ENCODE peak calls at places on chromosomes 16 and 17, in four cellular contexts. I is heart left ventricle, L is GM06990, B is left cardiac atrium. P is an unnamed sample.

GRCh38 chr16:8919089-8919933 is 37.2 kb downstream of the LITAFD start:
- DNase-seq in I (no peak), L (no peak), B (no peak), P (no peak)

GRCh38 chr16:66427451-66427860 is 361 bp downstream of the BEAN1 start:
- DNase-seq in I (no peak), L (no peak), B (no peak), P (no peak)

GRCh38 chr17:49748791-49749190 is 15.1 kb downstream of the FAM117A start:
- DNase-seq in I (no peak), L (peak; percentile 72), B (no peak), P (no peak)

GRCh38 chr17:81967533-81968395 is 6.8 kb upstream of the NOTUM start:
- DNase-seq in I (peak; percentile 84), L (peak; percentile 80), B (peak; percentile 77), P (peak; percentile 79)

GRCh38 chr17:52035336-52035915 is 123.1 kb downstream of the CA10 start:
- DNase-seq in I (no peak), L (no peak), B (no peak), P (no peak)

GRCh38 chr17:14417336-14417735 is 116.5 kb downstream of the HS3ST3B1 start:
- DNase-seq in I (no peak), L (no peak), B (no peak), P (no peak)

GRCh38 chr16:66502020-66502913 is 47.7 kb downstream of the TK2 start:
- DNase-seq in I (no peak), L (no peak), B (no peak), P (no peak)

GRCh38 chr17:17712268-17712924 is 31.1 kb downstream of the RAI1 start:
- DNase-seq in I (no peak), L (peak; percentile 51), B (no peak), P (peak; percentile 69)

GRCh38 chr17:35740997-35741931 is 9.8 kb downstream of the RASL10B start:
- DNase-seq in I (no peak), L (no peak), B (peak; percentile 22), P (no peak)

GRCh38 chr17:66375121-66375520 is 72.7 kb downstream of the PRKCA start:
- DNase-seq in I (no peak), L (no peak), B (no peak), P (no peak)

GRCh38 chr17:45700171-45701090 is 83.7 kb upstream of the CRHR1 start:
- DNase-seq in I (no peak), L (no peak), B (no peak), P (no peak)

GRCh38 chr17:41444640-41445039 is 3.9 kb upstream of the KRT38 start:
- DNase-seq in I (no peak), L (no peak), B (no peak), P (no peak)

GRCh38 chr16:84647830-84648594 is at the start of gene KLHL36:
- DNase-seq in I (peak; percentile 54), L (peak; percentile 63), B (peak; percentile 66), P (peak; percentile 28)

GRCh38 chr16:9297437-9298113 is 206.1 kb downstream of the HAPSTR1 start:
- DNase-seq in I (peak; percentile 41), L (no peak), B (peak; percentile 36), P (no peak)

GRCh38 chr17:2056221-2057129 is 1.6 kb downstream of the HIC1 start:
- DNase-seq in I (peak; percentile 43), L (peak; percentile 79), B (no peak), P (no peak)

GRCh38 chr17:44865231-44865660 is 17.6 kb downstream of the HIGD1B start:
- DNase-seq in I (peak; percentile 63), L (no peak), B (peak; percentile 55), P (peak; percentile 67)

GRCh38 chr17:28878981-28879380 is 18.6 kb downstream of the FLOT2 start:
- DNase-seq in I (no peak), L (no peak), B (no peak), P (no peak)

GRCh38 chr17:31394544-31394943 is 3.1 kb downstream of the RAB11FIP4 start:
- DNase-seq in I (peak; percentile 70), L (no peak), B (peak; percentile 73), P (peak; percentile 50)

GRCh38 chr16:65069090-65069489 is 52.8 kb downstream of the CDH11 start:
- DNase-seq in I (no peak), L (no peak), B (no peak), P (no peak)

GRCh38 chr17:1882836-1883235 is 53.0 kb downstream of the RPA1 start:
- DNase-seq in I (no peak), L (no peak), B (no peak), P (no peak)